ENCODE peak calls at places on chromosomes 5 and 9, in six cellular contexts. One of them, this sample, is unnamed.
A peak's percentile ranks its signal among the peaks of the same experiment; 100 is the strongest.

GRCh38 chr5:36156619-36157018 is 4.7 kb downstream of the SKP2 start:
- DNase-seq in right lobe of liver: no peak
- DNase-seq in suprapubic skin: no peak
- DNase-seq in BJ: peak; percentile 92
- DNase-seq in astrocyte: peak; percentile 72
- DNase-seq in tibial nerve: no peak
- DNase-seq in this sample: no peak

GRCh38 chr9:133635903-133636531 is at the start of gene DBH:
- DNase-seq in right lobe of liver: no peak
- DNase-seq in BJ: no peak
- DNase-seq in astrocyte: no peak
- DNase-seq in suprapubic skin: no peak
- DNase-seq in tibial nerve: no peak
- DNase-seq in this sample: no peak

GRCh38 chr9:76562511-76562911 is 103.5 kb downstream of the GCNT1 start:
- DNase-seq in tibial nerve: no peak
- DNase-seq in astrocyte: peak; percentile 78
- DNase-seq in right lobe of liver: no peak
- DNase-seq in BJ: peak; percentile 44
- DNase-seq in suprapubic skin: no peak
- DNase-seq in this sample: no peak

GRCh38 chr5:110056580-110057114 is 366.9 kb downstream of the MAN2A1 start:
- DNase-seq in right lobe of liver: no peak
- DNase-seq in astrocyte: no peak
- DNase-seq in tibial nerve: no peak
- DNase-seq in BJ: no peak
- DNase-seq in suprapubic skin: no peak
- DNase-seq in this sample: no peak

GRCh38 chr5:58071566-58071965 is 388.3 kb downstream of the PLK2 start:
- DNase-seq in astrocyte: no peak
- DNase-seq in BJ: no peak
- DNase-seq in right lobe of liver: peak; percentile 46
- DNase-seq in tibial nerve: no peak
- DNase-seq in suprapubic skin: no peak
- DNase-seq in this sample: no peak

GRCh38 chr5:116076496-116076895 is 8.3 kb upstream of the COMMD10 start:
- DNase-seq in tibial nerve: no peak
- DNase-seq in suprapubic skin: no peak
- DNase-seq in right lobe of liver: no peak
- DNase-seq in astrocyte: no peak
- DNase-seq in BJ: no peak
- DNase-seq in this sample: no peak

GRCh38 chr5:78905084-78905938 is 79.8 kb downstream of the ARSB start:
- DNase-seq in suprapubic skin: no peak
- DNase-seq in right lobe of liver: no peak
- DNase-seq in astrocyte: peak; percentile 31
- DNase-seq in BJ: no peak
- DNase-seq in tibial nerve: no peak
- DNase-seq in this sample: no peak

GRCh38 chr5:54024466-54024865 is 285.9 kb downstream of the ARL15 start:
- DNase-seq in BJ: no peak
- DNase-seq in tibial nerve: no peak
- DNase-seq in suprapubic skin: no peak
- DNase-seq in right lobe of liver: no peak
- DNase-seq in astrocyte: peak; percentile 12
- DNase-seq in this sample: no peak

GRCh38 chr5:77376624-77377023 is 115.5 kb downstream of the WDR41 start:
- DNase-seq in tibial nerve: no peak
- DNase-seq in astrocyte: no peak
- DNase-seq in right lobe of liver: no peak
- DNase-seq in BJ: no peak
- DNase-seq in suprapubic skin: no peak
- DNase-seq in this sample: no peak

GRCh38 chr9:130343445-130343918 is 77.9 kb downstream of the HMCN2 start:
- DNase-seq in tibial nerve: no peak
- DNase-seq in right lobe of liver: no peak
- DNase-seq in BJ: no peak
- DNase-seq in astrocyte: no peak
- DNase-seq in suprapubic skin: no peak
- DNase-seq in this sample: no peak

GRCh38 chr5:55540024-55540423 is 5.3 kb upstream of the PLPP1 start:
- DNase-seq in right lobe of liver: no peak
- DNase-seq in BJ: no peak
- DNase-seq in tibial nerve: no peak
- DNase-seq in suprapubic skin: no peak
- DNase-seq in astrocyte: peak; percentile 8
- DNase-seq in this sample: no peak

GRCh38 chr5:94524841-94525697 is 93.3 kb downstream of the KIAA0825 start:
- DNase-seq in right lobe of liver: no peak
- DNase-seq in tibial nerve: no peak
- DNase-seq in suprapubic skin: no peak
- DNase-seq in astrocyte: peak; percentile 34
- DNase-seq in BJ: no peak
- DNase-seq in this sample: no peak

GRCh38 chr9:118003240-118003639 is 299.0 kb downstream of the TLR4 start:
- DNase-seq in BJ: no peak
- DNase-seq in suprapubic skin: no peak
- DNase-seq in astrocyte: no peak
- DNase-seq in right lobe of liver: no peak
- DNase-seq in tibial nerve: no peak
- DNase-seq in this sample: no peak

GRCh38 chr5:141914154-141914743 is 9.4 kb upstream of the DELE1 start:
- DNase-seq in astrocyte: no peak
- DNase-seq in BJ: no peak
- DNase-seq in tibial nerve: no peak
- DNase-seq in right lobe of liver: peak; percentile 67
- DNase-seq in suprapubic skin: no peak
- DNase-seq in this sample: no peak

GRCh38 chr9:31030741-31031202 is 1353.7 kb upstream of the ACO1 start:
- DNase-seq in BJ: no peak
- DNase-seq in tibial nerve: no peak
- DNase-seq in right lobe of liver: no peak
- DNase-seq in suprapubic skin: no peak
- DNase-seq in astrocyte: peak; percentile 39
- DNase-seq in this sample: no peak
- H3K4me3 ChIP-seq in BJ: no peak overlapping the region
- H3K4me3 ChIP-seq in tibial nerve: peak overlapping the region; percentile 35
- H3K4me3 ChIP-seq in right lobe of liver: no peak overlapping the region
- H3K4me3 ChIP-seq in suprapubic skin: peak overlapping the region; percentile 8
- H3K4me3 ChIP-seq in astrocyte: peak overlapping the region; percentile 50
- H3K4me3 ChIP-seq in this sample: peak overlapping the region; percentile 2

GRCh38 chr5:74945561-74946165 is 79.5 kb upstream of the FAM169A start:
- DNase-seq in tibial nerve: no peak
- DNase-seq in BJ: no peak
- DNase-seq in suprapubic skin: no peak
- DNase-seq in astrocyte: no peak
- DNase-seq in right lobe of liver: no peak
- DNase-seq in this sample: no peak
- H3K4me3 ChIP-seq in tibial nerve: no peak overlapping the region
- H3K4me3 ChIP-seq in BJ: no peak overlapping the region
- H3K4me3 ChIP-seq in suprapubic skin: no peak overlapping the region
- H3K4me3 ChIP-seq in astrocyte: no peak overlapping the region
- H3K4me3 ChIP-seq in right lobe of liver: no peak overlapping the region
- H3K4me3 ChIP-seq in this sample: no peak overlapping the region

DNA sequence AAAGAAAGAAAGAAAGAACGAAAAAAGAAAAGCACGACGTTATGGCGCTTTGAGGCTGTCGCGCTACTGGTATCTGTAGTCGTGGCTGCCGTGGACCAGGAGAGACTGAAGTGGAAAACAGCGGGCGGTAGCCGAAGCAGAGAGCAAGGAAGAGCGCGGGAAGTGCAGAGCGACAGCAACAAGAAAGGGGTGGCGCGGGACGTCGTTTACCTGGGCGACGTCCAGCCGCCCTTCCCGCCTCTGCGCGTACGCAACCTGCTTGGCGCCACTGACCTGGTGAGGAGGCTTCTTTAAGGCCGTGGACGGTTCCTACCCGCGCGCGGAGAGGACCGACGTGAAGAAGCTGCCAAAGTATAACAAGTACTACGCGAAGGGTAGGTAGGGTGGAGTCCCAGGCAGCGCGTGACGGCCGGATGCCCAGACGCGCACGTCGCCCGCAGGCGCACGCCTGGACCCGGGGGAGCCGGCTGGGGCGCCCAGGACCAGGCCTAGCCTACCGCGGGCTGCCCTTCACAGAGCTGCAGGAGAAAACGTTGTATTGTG is 15.4 kb downstream of the CCL28 start:
- DNase-seq in astrocyte: peak; percentile 2
- DNase-seq in tibial nerve: peak; percentile 19
- DNase-seq in BJ: no peak
- DNase-seq in right lobe of liver: peak; percentile 70
- DNase-seq in suprapubic skin: peak; percentile 81
- DNase-seq in this sample: no peak
- H3K4me3 ChIP-seq in astrocyte: peak overlapping the region; percentile 48
- H3K4me3 ChIP-seq in tibial nerve: peak overlapping the region; percentile 70
- H3K4me3 ChIP-seq in BJ: peak overlapping the region; percentile 56
- H3K4me3 ChIP-seq in right lobe of liver: peak overlapping the region; percentile 50
- H3K4me3 ChIP-seq in suprapubic skin: peak overlapping the region; percentile 63
- H3K4me3 ChIP-seq in this sample: peak overlapping the region; percentile 64

GRCh38 chr9:4762108-4762888 is 21.3 kb upstream of the AK3 start:
- DNase-seq in astrocyte: peak; percentile 59
- DNase-seq in right lobe of liver: peak; percentile 80
- DNase-seq in suprapubic skin: peak; percentile 85
- DNase-seq in BJ: no peak
- DNase-seq in tibial nerve: peak; percentile 75
- DNase-seq in this sample: no peak
- H3K4me3 ChIP-seq in astrocyte: no peak overlapping the region
- H3K4me3 ChIP-seq in right lobe of liver: no peak overlapping the region
- H3K4me3 ChIP-seq in suprapubic skin: peak overlapping the region; percentile 20
- H3K4me3 ChIP-seq in BJ: no peak overlapping the region
- H3K4me3 ChIP-seq in tibial nerve: peak overlapping the region; percentile 19
- H3K4me3 ChIP-seq in this sample: peak overlapping the region; percentile 52

GRCh38 chr5:150508828-150509227 is 897 bp downstream of the NDST1 start:
- DNase-seq in right lobe of liver: peak; percentile 56
- DNase-seq in BJ: no peak
- DNase-seq in tibial nerve: no peak
- DNase-seq in suprapubic skin: no peak
- DNase-seq in astrocyte: no peak
- DNase-seq in this sample: no peak
- H3K4me3 ChIP-seq in right lobe of liver: no peak overlapping the region
- H3K4me3 ChIP-seq in BJ: no peak overlapping the region
- H3K4me3 ChIP-seq in tibial nerve: no peak overlapping the region
- H3K4me3 ChIP-seq in suprapubic skin: no peak overlapping the region
- H3K4me3 ChIP-seq in astrocyte: no peak overlapping the region
- H3K4me3 ChIP-seq in this sample: peak overlapping the region; percentile 19

GRCh38 chr9:110254500-110254899 is 1.8 kb downstream of the TXN start:
- DNase-seq in tibial nerve: no peak
- DNase-seq in astrocyte: no peak
- DNase-seq in BJ: no peak
- DNase-seq in right lobe of liver: no peak
- DNase-seq in suprapubic skin: no peak
- DNase-seq in this sample: no peak
- H3K4me3 ChIP-seq in tibial nerve: peak overlapping the region; percentile 99
- H3K4me3 ChIP-seq in astrocyte: peak overlapping the region; percentile 75
- H3K4me3 ChIP-seq in BJ: peak overlapping the region; percentile 90
- H3K4me3 ChIP-seq in right lobe of liver: peak overlapping the region; percentile 86
- H3K4me3 ChIP-seq in suprapubic skin: peak overlapping the region; percentile 86
- H3K4me3 ChIP-seq in this sample: peak overlapping the region; percentile 76